ENCODE peak calls at places on chromosomes 13 and 19, in five cellular contexts. X, R, V, E and D are unnamed samples.

GRCh38 chr13:32829269-32829668 is 187.0 kb upstream of the KL start:
- DNase-seq in X (no peak), R (no peak), V (no peak), E (no peak), D (no peak)

GRCh38 chr19:12866416-12867119 is 14.7 kb downstream of the DNASE2 start:
- DNase-seq in X (peak), R (no peak), V (no peak), E (no peak), D (no peak)

GRCh38 chr13:79485014-79485441 is 4.1 kb downstream of the NDFIP2 start:
- DNase-seq in X (no peak), R (no peak), V (no peak), E (no peak), D (no peak)

GRCh38 chr19:17165715-17166114 is 49.4 kb upstream of the USE1 start:
- DNase-seq in X (no peak), R (no peak), V (no peak), E (no peak), D (no peak)

GRCh38 chr13:52615817-52616216 is 26.4 kb upstream of the HNRNPA1L2 start:
- DNase-seq in X (no peak), R (no peak), V (no peak), E (no peak), D (no peak)

GRCh38 chr19:42284641-42285341 is 15.7 kb downstream of the CIC start:
- DNase-seq in X (peak), R (no peak), V (peak), E (peak), D (no peak)

GRCh38 chr19:43618921-43619261 is 538 bp downstream of the ZNF428 start:
- DNase-seq in X (no peak), R (no peak), V (no peak), E (no peak), D (no peak)

GRCh38 chr19:29660835-29661234 is 4.4 kb upstream of the PLEKHF1 start:
- DNase-seq in X (no peak), R (no peak), V (no peak), E (no peak), D (no peak)

GRCh38 chr19:45994456-45994988 is 745 bp upstream of the CCDC61 start:
- DNase-seq in X (no peak), R (peak), V (no peak), E (no peak), D (no peak)

GRCh38 chr19:1315470-1316166 is 29.9 kb downstream of the EFNA2 start:
- DNase-seq in X (peak), R (no peak), V (no peak), E (peak), D (no peak)

GRCh38 chr13:82713681-82714405 is 1168.4 kb downstream of the SLITRK1 start:
- DNase-seq in X (no peak), R (no peak), V (no peak), E (no peak), D (no peak)

GRCh38 chr19:46845959-46846459 is 4.6 kb downstream of the AP2S1 start:
- DNase-seq in X (no peak), R (no peak), V (no peak), E (no peak), D (no peak)

GRCh38 chr19:1860133-1860775 is 3.1 kb downstream of the KLF16 start:
- DNase-seq in X (peak), R (no peak), V (no peak), E (peak), D (peak)

GRCh38 chr19:13997637-13997962 is 8.5 kb downstream of the RFX1 start:
- DNase-seq in X (no peak), R (no peak), V (no peak), E (no peak), D (no peak)

GRCh38 chr13:23159205-23159586 is 21.6 kb upstream of the SGCG start:
- DNase-seq in X (peak), R (peak), V (no peak), E (no peak), D (no peak)

GRCh38 chr13:102825921-102826706 is 19.7 kb upstream of the ERCC5 start:
- DNase-seq in X (no peak), R (no peak), V (no peak), E (no peak), D (no peak)

GRCh38 chr19:3357362-3357730 is 9.0 kb upstream of the NFIC start:
- DNase-seq in X (no peak), R (no peak), V (no peak), E (no peak), D (no peak)

GRCh38 chr13:81318231-81319019 is 977.5 kb upstream of the SPRY2 start:
- DNase-seq in X (no peak), R (no peak), V (no peak), E (no peak), D (no peak)

GRCh38 chr13:85430216-85430615 is 369.0 kb downstream of the SLITRK6 start:
- DNase-seq in X (no peak), R (no peak), V (no peak), E (no peak), D (no peak)

GRCh38 chr13:113116206-113116800 is 6.3 kb upstream of the F10 start:
- DNase-seq in X (peak), R (no peak), V (peak), E (no peak), D (peak)

GRCh38 chr13:32811297-32811800 is 204.9 kb upstream of the KL start:
- DNase-seq in X (no peak), R (no peak), V (no peak), E (no peak), D (no peak)

GRCh38 chr13:39767791-39768564 is 112.5 kb downstream of the COG6 start:
- DNase-seq in X (peak), R (no peak), V (no peak), E (no peak), D (no peak)

GRCh38 chr19:2544576-2545415 is 68.9 kb downstream of the GADD45B start:
- DNase-seq in X (no peak), R (no peak), V (no peak), E (no peak), D (no peak)

GRCh38 chr19:41225238-41226052 is 6.4 kb downstream of the AXL start:
- DNase-seq in X (no peak), R (peak), V (peak), E (no peak), D (no peak)

DNA sequence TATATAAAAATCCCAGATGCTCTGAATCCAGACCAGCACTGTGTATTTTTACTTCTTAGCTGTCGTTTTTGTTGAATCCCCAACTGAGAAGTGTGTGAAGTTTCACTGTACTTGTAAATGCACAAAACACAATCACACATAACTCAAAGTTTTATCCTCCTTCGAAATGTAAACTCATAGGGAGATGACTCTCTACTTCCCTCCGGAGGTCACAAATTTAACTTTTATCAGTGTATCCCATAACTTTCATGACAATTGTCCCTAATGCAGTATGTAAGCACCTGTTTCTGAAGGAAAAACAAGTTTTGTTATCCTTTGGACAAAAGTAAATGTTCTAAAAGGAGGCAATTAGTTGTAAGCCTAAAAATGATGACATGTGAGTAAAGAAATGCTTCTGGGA is 665.0 kb upstream of the SLITRK6 start:
- DNase-seq in X (no peak), R (no peak), V (no peak), E (no peak), D (no peak)
- TF ChIP-seq CTCF in X (peak), R (no peak), V (no peak), E (no peak), D (peak)

DNA sequence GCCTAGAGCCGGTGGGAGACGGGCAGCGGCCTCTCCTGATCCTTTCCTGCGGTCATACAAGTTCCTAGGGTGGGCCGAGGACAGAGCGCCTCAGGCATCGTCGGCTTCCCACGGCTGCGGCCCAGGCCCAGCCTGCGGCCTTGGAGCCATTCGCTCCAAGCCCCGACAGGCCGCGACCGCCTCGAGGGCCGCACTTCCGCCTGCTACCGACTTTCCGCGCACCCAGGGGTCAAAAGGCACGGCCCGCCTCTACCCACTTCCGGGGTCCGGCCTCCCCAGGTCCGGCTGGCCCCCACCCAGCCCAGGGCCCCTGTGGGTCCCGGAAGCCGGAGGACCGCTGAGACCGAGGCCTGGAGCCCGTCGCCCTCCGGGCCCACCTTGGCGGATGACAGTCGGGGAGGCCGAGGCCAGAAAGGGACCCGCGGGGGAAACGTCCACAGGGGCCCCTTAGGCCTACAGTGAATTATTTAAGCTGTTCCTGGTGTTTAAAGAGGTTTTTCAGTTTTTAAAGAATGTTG is 16.2 kb downstream of the ZIC2 start:
- DNase-seq in X (no peak), R (no peak), V (no peak), E (no peak), D (no peak)
- TF ChIP-seq CTCF in X (no peak), R (no peak), V (no peak), E (no peak), D (no peak)

GRCh38 chr19:56507446-56508281 is at the start of gene ZNF471:
- DNase-seq in X (peak), R (peak), V (peak), E (peak), D (no peak)
- TF ChIP-seq CTCF in X (no peak), R (no peak), V (no peak), E (no peak), D (no peak)

DNA sequence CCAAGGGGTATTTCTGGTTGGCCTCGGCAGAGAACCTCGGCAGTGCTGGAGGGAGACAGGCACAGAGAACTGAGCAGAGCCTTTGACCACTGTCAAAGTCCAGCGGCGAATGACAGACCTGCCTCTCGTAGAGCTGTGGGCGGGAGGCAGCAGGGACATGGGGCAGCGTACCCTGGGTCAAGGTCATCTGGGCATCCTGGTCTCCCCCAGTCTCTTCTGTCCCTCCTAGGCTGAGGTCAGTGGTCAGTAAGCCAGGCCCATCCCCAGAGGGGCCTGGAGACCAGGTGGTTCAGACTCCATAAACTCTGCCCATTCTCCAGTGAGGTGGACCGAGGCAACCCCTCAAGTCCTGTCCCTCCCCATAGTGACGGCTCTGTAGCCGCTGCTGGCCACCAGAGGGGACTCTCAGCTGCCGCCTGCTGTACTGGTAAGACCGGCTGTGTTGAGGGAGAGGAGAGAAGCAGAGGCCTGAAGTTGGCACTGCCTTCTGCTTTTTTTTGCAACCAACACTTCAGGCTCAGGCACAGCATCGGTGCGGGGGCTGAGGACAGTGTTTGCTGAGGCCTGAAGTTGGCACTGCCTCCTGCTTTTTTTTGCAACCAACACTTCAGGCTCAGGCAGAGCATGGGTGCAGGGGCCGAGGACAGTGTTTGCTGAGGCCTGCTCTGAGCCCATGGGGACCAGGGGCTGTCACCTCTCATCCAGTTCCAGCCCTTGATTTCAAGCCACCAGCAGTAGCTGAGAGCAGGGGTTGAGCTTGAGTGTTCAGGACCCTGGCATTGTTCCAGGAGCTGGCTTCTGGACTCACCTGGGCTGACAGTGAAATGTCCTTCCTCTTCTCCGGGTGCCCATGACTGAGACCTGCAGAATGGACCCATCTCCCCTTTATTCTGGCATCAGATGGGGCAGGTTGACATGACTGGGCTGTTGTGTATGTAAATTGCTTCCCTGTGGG is at the start of gene PGLYRP2:
- DNase-seq in X (peak), R (no peak), V (no peak), E (peak), D (no peak)
- TF ChIP-seq CTCF in X (no peak), R (no peak), V (no peak), E (no peak), D (no peak)

DNA sequence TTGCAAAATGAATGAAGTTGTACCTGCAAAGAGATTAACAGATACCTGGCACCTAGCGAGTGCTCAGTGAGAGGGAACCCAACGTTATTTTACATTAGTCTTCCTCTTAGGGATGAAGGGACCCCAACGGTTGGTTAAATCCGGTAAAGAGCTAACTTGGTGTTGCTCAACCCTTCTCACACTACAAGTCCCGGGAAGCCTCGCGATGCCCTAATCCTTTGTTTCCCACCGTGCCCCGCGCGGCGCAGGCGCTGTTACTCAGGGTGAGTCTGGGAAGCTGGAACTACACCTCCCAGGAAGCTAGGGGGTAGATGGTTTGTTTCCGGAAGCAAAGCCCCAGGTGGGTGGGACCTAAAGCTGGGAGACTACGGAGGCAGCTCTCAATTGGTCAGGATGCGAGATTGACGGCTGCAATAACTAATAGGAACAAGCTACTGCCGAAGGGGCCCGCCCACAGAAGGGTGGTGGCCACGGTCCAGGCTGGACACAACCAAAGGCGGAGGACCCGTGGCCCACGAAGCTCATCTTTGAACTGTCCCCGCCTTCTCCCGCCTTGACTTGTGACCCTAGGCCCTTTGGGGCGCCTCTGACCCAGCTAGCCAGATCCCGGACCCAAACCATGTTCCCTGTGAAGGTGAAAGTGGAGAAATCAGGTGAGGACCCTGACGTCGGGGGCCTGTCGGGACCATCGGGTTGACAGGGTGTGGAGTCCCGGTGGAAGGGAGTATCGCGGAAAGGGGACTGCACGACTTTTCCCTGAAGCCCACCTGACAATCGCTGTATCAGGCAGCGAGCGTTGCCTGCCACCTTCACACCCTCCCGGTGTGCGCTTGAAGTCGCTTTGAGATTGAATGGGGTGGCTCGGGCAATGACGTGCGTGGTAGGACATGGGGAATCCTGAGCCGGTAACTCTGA is at the start of gene LIN37:
- DNase-seq in X (peak), R (peak), V (peak), E (peak), D (peak)
- TF ChIP-seq CTCF in X (no peak), R (peak), V (no peak), E (peak), D (no peak)

DNA sequence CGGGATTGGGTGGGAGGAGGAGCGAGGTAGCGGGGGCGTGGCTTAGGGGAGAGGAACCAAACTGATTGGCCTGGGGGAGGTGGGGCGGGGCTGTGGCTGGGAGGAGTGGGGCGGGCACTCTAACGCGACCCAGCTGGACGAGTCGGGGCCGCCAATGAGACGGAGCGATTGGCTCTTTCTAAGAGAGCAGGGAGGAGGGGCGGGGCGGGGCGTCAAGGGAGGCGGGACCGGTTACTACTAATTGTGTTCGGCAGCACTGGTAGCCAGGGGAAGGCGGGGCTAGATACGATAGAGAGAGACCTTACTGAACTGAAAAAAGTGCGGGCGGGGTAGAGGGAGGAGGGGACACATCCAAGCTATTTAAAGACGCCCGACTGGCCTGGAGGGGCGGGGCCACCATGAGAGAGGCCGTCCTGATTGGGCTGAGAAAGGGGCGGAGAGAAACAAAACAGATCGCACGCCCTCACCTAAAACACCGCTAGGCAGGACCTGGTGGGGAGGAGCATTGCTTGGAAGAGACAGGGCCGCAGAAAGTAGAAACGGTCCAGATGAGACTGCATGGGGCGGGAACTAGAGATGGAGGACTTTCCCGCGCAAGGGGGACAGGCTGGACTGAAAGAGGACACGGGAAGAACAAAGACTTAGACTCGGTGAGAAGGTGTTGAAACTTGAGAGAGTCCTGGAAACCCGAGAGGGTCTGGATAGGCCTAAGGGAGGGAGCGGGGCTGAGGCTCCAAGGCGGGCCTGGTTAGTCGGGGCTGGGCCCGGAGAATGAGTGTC is at the start of gene KCNC3:
- DNase-seq in X (peak), R (peak), V (peak), E (peak), D (peak)
- TF ChIP-seq CTCF in X (peak), R (no peak), V (no peak), E (no peak), D (no peak)